ENCODE peak calls at places on chromosomes 1 and 21, in four cellular contexts. B is GM04504; Q is stimulated activated CD4-positive, alpha-beta T cell treated with anti-CD3 and anti-CD28 coated beads, Interleukin-2, amount 100 ng/mL, for 24 hours; U is stimulated activated CD8-positive, alpha-beta memory T cell treated with anti-CD3 and anti-CD28 coated beads, Interleukin-15, amount 100 ng/mL, for 24 hours. L is an unnamed sample.

GRCh38 chr1:76819976-76820375 is 47.3 kb upstream of the ST6GALNAC5 start:
- DNase-seq in B (no peak), U (no peak), Q (no peak), L (no peak)

GRCh38 chr21:26529556-26529955 is 43.5 kb downstream of the CYYR1 start:
- DNase-seq in Q (no peak), B (no peak), U (no peak), L (no peak)

GRCh38 chr21:45135868-45136267 is 61.5 kb downstream of the ADARB1 start:
- DNase-seq in Q (no peak), U (no peak), B (no peak), L (no peak)

GRCh38 chr21:29374481-29374880 is 75.8 kb downstream of the BACH1 start:
- DNase-seq in Q (no peak), B (no peak), U (no peak), L (no peak)

GRCh38 chr1:237590381-237590780 is 300.3 kb downstream of the ZP4 start:
- DNase-seq in B (no peak), Q (no peak), U (no peak), L (no peak)

GRCh38 chr1:64242895-64243756 is 39.7 kb downstream of the UBE2U start:
- DNase-seq in U (no peak), Q (no peak), B (peak), L (no peak)

GRCh38 chr1:145717833-145718232 is 1.5 kb upstream of the CD160 start:
- DNase-seq in Q (no peak), U (no peak), B (no peak), L (no peak)

GRCh38 chr1:43067856-43068751 is 104.0 kb downstream of the EBNA1BP2 start:
- DNase-seq in B (no peak), U (no peak), Q (no peak), L (peak)

GRCh38 chr1:35324486-35324885 is 56.0 kb downstream of the ZMYM4 start:
- DNase-seq in B (no peak), Q (no peak), U (no peak), L (no peak)

GRCh38 chr1:199405634-199406196 is 621.8 kb upstream of the NR5A2 start:
- DNase-seq in U (no peak), B (no peak), Q (no peak), L (no peak)

GRCh38 chr1:229664133-229664689 is 38.2 kb downstream of the URB2 start:
- DNase-seq in U (peak), Q (peak), B (no peak), L (peak)

GRCh38 chr1:99170516-99170915 is 93.8 kb upstream of the PLPPR4 start:
- DNase-seq in B (peak), Q (no peak), U (no peak), L (no peak)

GRCh38 chr1:236753554-236753953 is 41.5 kb upstream of the MTR start:
- DNase-seq in Q (no peak), B (peak), U (no peak), L (no peak)

GRCh38 chr1:88649932-88650331 is 34.1 kb upstream of the PKN2 start:
- DNase-seq in U (no peak), B (no peak), Q (no peak), L (no peak)

GRCh38 chr1:6580588-6581270 is 935 bp downstream of the ZBTB48 start:
- DNase-seq in Q (no peak), U (no peak), B (no peak), L (peak)

GRCh38 chr1:16167331-16168143 is 11.7 kb upstream of the EPHA2 start:
- DNase-seq in B (no peak), U (peak), Q (peak), L (peak)

GRCh38 chr1:55955237-55955636 is 624.1 kb downstream of the PLPP3 start:
- DNase-seq in U (no peak), B (peak), Q (no peak), L (no peak)

GRCh38 chr1:16425125-16426025 is 11.8 kb downstream of the SPATA21 start:
- DNase-seq in Q (no peak), B (no peak), U (no peak), L (no peak)

GRCh38 chr1:195328681-195329080 is 1279.6 kb downstream of the KCNT2 start:
- DNase-seq in B (no peak), Q (no peak), U (no peak), L (no peak)

GRCh38 chr1:7941437-7941793 is 776 bp upstream of the TNFRSF9 start:
- DNase-seq in U (no peak), Q (no peak), B (no peak), L (peak)

GRCh38 chr1:4307468-4307845 is 347.0 kb upstream of the AJAP1 start:
- DNase-seq in Q (no peak), B (no peak), U (no peak), L (peak)

GRCh38 chr1:93749894-93750301 is 68.3 kb upstream of the BCAR3 start:
- DNase-seq in B (no peak), U (no peak), Q (no peak), L (no peak)

GRCh38 chr1:59062743-59063142 is 234.2 kb upstream of the FGGY start:
- DNase-seq in Q (no peak), U (no peak), B (no peak), L (no peak)

GRCh38 chr1:180157576-180158057 is 2.9 kb downstream of the QSOX1 start:
- DNase-seq in Q (no peak), U (no peak), B (no peak), L (no peak)

GRCh38 chr1:29703596-29703995 is 467.3 kb downstream of the PTPRU start:
- DNase-seq in U (no peak), B (no peak), Q (no peak), L (peak)

GRCh38 chr1:32180186-32181060 is 948 bp downstream of the TXLNA start:
- DNase-seq in B (no peak), Q (peak), U (no peak), L (peak)

GRCh38 chr1:206419250-206419649 is 51.0 kb upstream of the IKBKE start:
- DNase-seq in B (no peak), U (no peak), Q (no peak), L (no peak)

L was measured in activated effector memory CD4-positive, alpha-beta T cell treated with anti-CD3 and anti-CD28 coated beads, Interleukin-2, amount 50 U/mL, for 16 hours.